ENCODE peak calls at places on chromosome 18, in eight cellular contexts. W, B, M, K, P, J, T and L are unnamed samples. For H3K4me1, the result is how much of the 10 kb centered on the place peaks cover.

GRCh38 chr18:35355140-35355618 is 11.0 kb upstream of the ZNF24 start:
- DNase-seq in P (peak), M (peak), B (peak), T (peak), K (peak), W (no peak), J (peak), L (no peak)

GRCh38 chr18:54260376-54261072 is 8.8 kb upstream of the POLI start:
- DNase-seq in T (peak), W (no peak), J (no peak), B (no peak), M (no peak), P (no peak), K (no peak), L (no peak)

GRCh38 chr18:22171839-22172582 is 2.6 kb downstream of the GATA6 start:
- DNase-seq in P (no peak), W (no peak), B (no peak), M (no peak), T (no peak), J (no peak), K (no peak), L (peak)

GRCh38 chr18:36158261-36158867 is 28.7 kb downstream of the ELP2 start:
- DNase-seq in K (peak), J (no peak), M (no peak), W (no peak), B (no peak), P (no peak), T (no peak), L (no peak)

GRCh38 chr18:23935804-23936203 is 78.8 kb upstream of the TTC39C start:
- DNase-seq in P (peak), W (no peak), B (no peak), J (no peak), M (no peak), K (no peak), T (no peak), L (no peak)

GRCh38 chr18:75253784-75254183 is 43.2 kb downstream of the TSHZ1 start:
- DNase-seq in K (peak), J (no peak), B (no peak), M (no peak), P (no peak), W (no peak), T (no peak), L (no peak)

GRCh38 chr18:7728297-7728696 is 161.2 kb downstream of the PTPRM start:
- DNase-seq in B (no peak), J (no peak), K (no peak), T (no peak), P (no peak), W (no peak), M (no peak), L (no peak)

GRCh38 chr18:30684825-30685481 is 357.6 kb downstream of the DSC3 start:
- DNase-seq in M (no peak), K (no peak), P (no peak), B (peak), T (no peak), W (no peak), J (no peak), L (no peak)

GRCh38 chr18:54845788-54846187 is 17.5 kb downstream of the RAB27B start:
- DNase-seq in P (no peak), T (no peak), M (no peak), W (no peak), K (no peak), J (no peak), B (no peak), L (no peak)

GRCh38 chr18:23740105-23740830 is 51.0 kb downstream of the LAMA3 start:
- DNase-seq in W (no peak), M (no peak), J (no peak), P (no peak), B (no peak), K (no peak), T (no peak), L (peak)

GRCh38 chr18:832085-832681 is 20.1 kb upstream of the YES1 start:
- DNase-seq in J (peak), B (peak), K (no peak), T (peak), P (no peak), W (no peak), M (peak), L (no peak)

GRCh38 chr18:73421010-73421409 is 553.2 kb upstream of the NETO1 start:
- DNase-seq in W (no peak), K (no peak), J (no peak), M (no peak), T (no peak), B (no peak), P (no peak), L (no peak)
- TF ChIP-seq POLR2AphosphoS5 in W (no peak), K (no peak), J (no peak), M (no peak), T (no peak), B (no peak), P (no peak), L (no peak)

DNA sequence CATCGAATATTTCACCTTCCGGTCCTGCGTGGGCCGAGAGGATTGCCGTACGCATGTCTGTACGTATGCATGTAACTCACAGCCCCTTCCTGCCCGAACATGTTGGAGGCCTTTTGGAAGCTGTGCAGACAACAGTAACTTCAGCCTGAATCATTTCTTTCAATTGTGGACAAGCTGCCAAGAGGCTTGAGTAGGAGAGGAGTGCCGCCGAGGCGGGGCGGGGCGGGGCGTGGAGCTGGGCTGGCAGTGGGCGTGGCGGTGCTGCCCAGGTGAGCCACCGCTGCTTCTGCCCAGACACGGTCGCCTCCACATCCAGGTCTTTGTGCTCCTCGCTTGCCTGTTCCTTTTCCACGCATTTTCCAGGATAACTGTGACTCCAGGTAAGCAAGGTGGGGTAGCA is at the start of gene SERPINB5:
- DNase-seq in T (no peak), K (no peak), J (peak), P (no peak), W (peak), M (peak), B (no peak), L (no peak)
- TF ChIP-seq POLR2A in T (no peak), K (no peak), J (no peak), P (no peak), W (no peak), M (no peak), B (no peak), L (no peak)

GRCh38 chr18:3140986-3141639 is 78.7 kb downstream of the MYOM1 start:
- DNase-seq in P (no peak), B (no peak), K (no peak), J (peak), W (no peak), T (no peak), M (no peak), L (no peak)

GRCh38 chr18:3139406-3139805 is 80.4 kb downstream of the MYOM1 start:
- DNase-seq in T (no peak), M (no peak), B (no peak), J (no peak), W (no peak), P (no peak), K (no peak), L (peak)

GRCh38 chr18:3135536-3135935 is 84.2 kb downstream of the MYOM1 start:
- DNase-seq in T (no peak), P (no peak), J (peak), K (no peak), M (no peak), B (no peak), W (no peak), L (peak)

GRCh38 chr18:3140342-3140741 is 79.4 kb downstream of the MYOM1 start:
- DNase-seq in M (no peak), T (no peak), J (no peak), P (no peak), K (no peak), W (no peak), B (no peak), L (no peak)

GRCh38 chr18:3138274-3138975 is 81.3 kb downstream of the MYOM1 start:
- DNase-seq in K (no peak), P (no peak), T (no peak), J (no peak), B (peak), W (no peak), M (no peak), L (no peak)
- H3K4me1 ChIP-seq in K (under half), P (under half), T (under half), J (under half), B (under half), W (under half), M (under half), L (under half)

DNA sequence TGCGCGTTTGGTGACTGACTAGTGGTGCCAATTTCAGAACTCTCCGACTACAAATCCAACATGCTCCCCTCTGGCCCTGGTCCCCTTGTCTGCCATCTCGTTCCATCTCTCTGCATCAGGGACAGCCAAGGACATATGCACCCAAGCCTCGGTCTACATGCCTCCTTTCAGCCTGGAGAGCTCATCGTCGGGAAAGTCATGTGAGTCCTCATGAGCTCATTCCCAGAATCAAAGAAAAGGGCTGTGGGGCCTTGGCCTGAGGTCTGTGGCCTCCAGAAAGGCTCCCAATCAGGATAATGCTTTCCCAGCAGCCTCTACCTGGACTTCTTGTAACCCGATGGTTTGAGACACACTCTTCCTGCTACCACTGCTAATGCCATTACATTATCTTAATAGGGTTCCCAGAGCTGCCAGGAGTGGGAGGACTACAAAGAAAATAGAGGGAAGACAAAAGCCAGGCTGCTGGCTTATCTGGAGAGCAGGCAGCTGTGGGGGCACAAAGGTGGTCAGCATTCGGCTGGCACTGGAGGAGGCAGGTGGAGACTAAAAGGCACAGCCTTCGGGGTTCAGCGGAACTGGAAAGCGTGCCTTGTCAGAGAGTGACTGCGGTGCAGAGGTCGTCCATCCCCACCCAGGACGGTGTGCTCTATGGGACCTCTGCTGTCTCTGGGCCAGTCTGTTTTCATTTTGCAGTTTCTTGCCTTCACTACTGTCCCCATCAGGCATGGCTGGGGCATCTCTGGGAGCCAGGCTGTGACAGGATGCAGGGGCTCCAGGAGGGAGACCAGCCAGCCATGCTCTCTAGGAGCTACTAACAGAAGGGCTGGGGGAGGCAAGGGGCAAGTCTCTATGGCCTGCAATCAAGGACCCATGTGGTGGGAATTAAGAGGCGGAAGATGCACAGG is 104.4 kb upstream of the SMAD2 start:
- DNase-seq in M (no peak), T (no peak), K (no peak), W (peak), B (no peak), P (peak), J (no peak), L (no peak)
- TF ChIP-seq POLR2AphosphoS5 in M (no peak), T (no peak), K (no peak), W (no peak), B (no peak), P (no peak), J (no peak), L (no peak)

GRCh38 chr18:45974088-45974536 is 7.0 kb upstream of the EPG5 start:
- DNase-seq in J (peak), P (no peak), W (no peak), B (peak), M (peak), T (peak), K (peak), L (no peak)
- TF ChIP-seq POLR2A in J (no peak), P (no peak), W (no peak), B (no peak), M (no peak), T (no peak), K (no peak), L (no peak)